ENCODE peak calls at places on chromosomes 4 and X, in ten cellular contexts. One of them, this sample, is unnamed. For H3K36me3, the result is how much of the 10 kb centered on the place peaks cover.

GRCh38 chr4:8772499-8773123 is 99.0 kb downstream of the HMX1 start:
- DNase-seq in ovary: no peak
- DNase-seq in CD8-positive, alpha-beta T cell: no peak
- DNase-seq in adipocyte: no peak
- DNase-seq in testis: no peak
- DNase-seq in psoas muscle: peak
- DNase-seq in cardiac muscle cell: no peak
- DNase-seq in SJSA1: no peak
- DNase-seq in CD8-positive, alpha-beta memory T cell: no peak
- DNase-seq in GM23248: no peak
- DNase-seq in this sample: peak

GRCh38 chrX:49230500-49231232 is 2.5 kb downstream of the CACNA1F start:
- DNase-seq in GM23248: peak
- DNase-seq in testis: peak
- DNase-seq in adipocyte: no peak
- DNase-seq in SJSA1: no peak
- DNase-seq in CD8-positive, alpha-beta memory T cell: peak
- DNase-seq in CD8-positive, alpha-beta T cell: peak
- DNase-seq in cardiac muscle cell: no peak
- DNase-seq in ovary: no peak
- DNase-seq in psoas muscle: peak
- DNase-seq in this sample: peak

GRCh38 chr4:7546809-7547367 is 112.2 kb upstream of the PSAPL1 start:
- DNase-seq in cardiac muscle cell: peak
- DNase-seq in CD8-positive, alpha-beta memory T cell: no peak
- DNase-seq in psoas muscle: no peak
- DNase-seq in CD8-positive, alpha-beta T cell: no peak
- DNase-seq in SJSA1: no peak
- DNase-seq in GM23248: peak
- DNase-seq in adipocyte: peak
- DNase-seq in ovary: no peak
- DNase-seq in testis: peak
- DNase-seq in this sample: no peak

GRCh38 chrX:154526901-154527675 is 11.1 kb upstream of the FAM3A start:
- DNase-seq in CD8-positive, alpha-beta T cell: peak
- DNase-seq in CD8-positive, alpha-beta memory T cell: peak
- DNase-seq in ovary: peak
- DNase-seq in cardiac muscle cell: peak
- DNase-seq in SJSA1: peak
- DNase-seq in testis: peak
- DNase-seq in adipocyte: peak
- DNase-seq in GM23248: peak
- DNase-seq in psoas muscle: peak
- DNase-seq in this sample: peak

GRCh38 chr4:86706923-86707597 is 112.9 kb downstream of the PTPN13 start:
- DNase-seq in cardiac muscle cell: peak
- DNase-seq in ovary: no peak
- DNase-seq in adipocyte: peak
- DNase-seq in testis: peak
- DNase-seq in CD8-positive, alpha-beta T cell: no peak
- DNase-seq in psoas muscle: no peak
- DNase-seq in CD8-positive, alpha-beta memory T cell: no peak
- DNase-seq in SJSA1: no peak
- DNase-seq in GM23248: peak
- DNase-seq in this sample: no peak

GRCh38 chr4:145937990-145938611 is 522 bp downstream of the ZNF827 start:
- DNase-seq in GM23248: peak
- DNase-seq in CD8-positive, alpha-beta T cell: peak
- DNase-seq in CD8-positive, alpha-beta memory T cell: peak
- DNase-seq in testis: peak
- DNase-seq in adipocyte: peak
- DNase-seq in cardiac muscle cell: peak
- DNase-seq in SJSA1: no peak
- DNase-seq in psoas muscle: no peak
- DNase-seq in ovary: peak
- DNase-seq in this sample: peak

GRCh38 chr4:10131202-10131601 is 14.6 kb upstream of the WDR1 start:
- DNase-seq in CD8-positive, alpha-beta T cell: no peak
- DNase-seq in adipocyte: no peak
- DNase-seq in SJSA1: no peak
- DNase-seq in GM23248: no peak
- DNase-seq in cardiac muscle cell: no peak
- DNase-seq in ovary: no peak
- DNase-seq in testis: no peak
- DNase-seq in psoas muscle: no peak
- DNase-seq in CD8-positive, alpha-beta memory T cell: no peak
- DNase-seq in this sample: no peak

GRCh38 chrX:33784548-33784947 is 347.6 kb downstream of the FAM47A start:
- DNase-seq in cardiac muscle cell: no peak
- DNase-seq in ovary: no peak
- DNase-seq in SJSA1: no peak
- DNase-seq in GM23248: no peak
- DNase-seq in CD8-positive, alpha-beta memory T cell: no peak
- DNase-seq in adipocyte: no peak
- DNase-seq in psoas muscle: no peak
- DNase-seq in CD8-positive, alpha-beta T cell: no peak
- DNase-seq in testis: no peak
- DNase-seq in this sample: no peak

GRCh38 chr4:147828361-147828760 is 96.5 kb downstream of the ARHGAP10 start:
- DNase-seq in GM23248: peak
- DNase-seq in ovary: no peak
- DNase-seq in adipocyte: peak
- DNase-seq in CD8-positive, alpha-beta memory T cell: no peak
- DNase-seq in SJSA1: no peak
- DNase-seq in CD8-positive, alpha-beta T cell: no peak
- DNase-seq in cardiac muscle cell: peak
- DNase-seq in psoas muscle: no peak
- DNase-seq in testis: no peak
- DNase-seq in this sample: no peak

GRCh38 chr4:37719021-37719420 is 32.8 kb upstream of the RELL1 start:
- DNase-seq in cardiac muscle cell: no peak
- DNase-seq in adipocyte: no peak
- DNase-seq in GM23248: peak
- DNase-seq in psoas muscle: no peak
- DNase-seq in CD8-positive, alpha-beta memory T cell: no peak
- DNase-seq in ovary: no peak
- DNase-seq in testis: no peak
- DNase-seq in CD8-positive, alpha-beta T cell: no peak
- DNase-seq in SJSA1: no peak
- DNase-seq in this sample: no peak

GRCh38 chrX:47662144-47662657 is 3.2 kb upstream of the UXT start:
- DNase-seq in SJSA1: peak
- DNase-seq in GM23248: peak
- DNase-seq in ovary: no peak
- DNase-seq in psoas muscle: no peak
- DNase-seq in testis: no peak
- DNase-seq in cardiac muscle cell: peak
- DNase-seq in CD8-positive, alpha-beta memory T cell: no peak
- DNase-seq in CD8-positive, alpha-beta T cell: no peak
- DNase-seq in adipocyte: peak
- DNase-seq in this sample: no peak

GRCh38 chr4:40937140-40937725 is 187.5 kb downstream of the NSUN7 start:
- DNase-seq in CD8-positive, alpha-beta memory T cell: no peak
- DNase-seq in testis: no peak
- DNase-seq in SJSA1: no peak
- DNase-seq in ovary: no peak
- DNase-seq in cardiac muscle cell: no peak
- DNase-seq in adipocyte: no peak
- DNase-seq in psoas muscle: no peak
- DNase-seq in GM23248: no peak
- DNase-seq in CD8-positive, alpha-beta T cell: no peak
- DNase-seq in this sample: no peak

GRCh38 chr4:81084029-81084428 is 53.5 kb downstream of the BMP3 start:
- DNase-seq in CD8-positive, alpha-beta T cell: no peak
- DNase-seq in cardiac muscle cell: peak
- DNase-seq in CD8-positive, alpha-beta memory T cell: no peak
- DNase-seq in adipocyte: peak
- DNase-seq in SJSA1: no peak
- DNase-seq in GM23248: peak
- DNase-seq in testis: no peak
- DNase-seq in ovary: no peak
- DNase-seq in psoas muscle: no peak
- DNase-seq in this sample: no peak

GRCh38 chr4:107709916-107710315 is 10.1 kb downstream of the PAPSS1 start:
- DNase-seq in cardiac muscle cell: peak
- DNase-seq in CD8-positive, alpha-beta T cell: no peak
- DNase-seq in ovary: no peak
- DNase-seq in testis: no peak
- DNase-seq in CD8-positive, alpha-beta memory T cell: no peak
- DNase-seq in GM23248: peak
- DNase-seq in adipocyte: no peak
- DNase-seq in SJSA1: no peak
- DNase-seq in psoas muscle: no peak
- DNase-seq in this sample: no peak

GRCh38 chr4:184728858-184729257 is 5.0 kb downstream of the CENPU start:
- DNase-seq in adipocyte: no peak
- DNase-seq in GM23248: no peak
- DNase-seq in CD8-positive, alpha-beta T cell: no peak
- DNase-seq in CD8-positive, alpha-beta memory T cell: no peak
- DNase-seq in testis: no peak
- DNase-seq in SJSA1: no peak
- DNase-seq in psoas muscle: no peak
- DNase-seq in cardiac muscle cell: peak
- DNase-seq in ovary: no peak
- DNase-seq in this sample: no peak
- H3K36me3 ChIP-seq in adipocyte: under half
- H3K36me3 ChIP-seq in GM23248: under half
- H3K36me3 ChIP-seq in CD8-positive, alpha-beta T cell: under half
- H3K36me3 ChIP-seq in CD8-positive, alpha-beta memory T cell: under half
- H3K36me3 ChIP-seq in testis: under half
- H3K36me3 ChIP-seq in SJSA1: half or more
- H3K36me3 ChIP-seq in psoas muscle: under half
- H3K36me3 ChIP-seq in cardiac muscle cell: under half
- H3K36me3 ChIP-seq in ovary: under half
- H3K36me3 ChIP-seq in this sample: under half

DNA sequence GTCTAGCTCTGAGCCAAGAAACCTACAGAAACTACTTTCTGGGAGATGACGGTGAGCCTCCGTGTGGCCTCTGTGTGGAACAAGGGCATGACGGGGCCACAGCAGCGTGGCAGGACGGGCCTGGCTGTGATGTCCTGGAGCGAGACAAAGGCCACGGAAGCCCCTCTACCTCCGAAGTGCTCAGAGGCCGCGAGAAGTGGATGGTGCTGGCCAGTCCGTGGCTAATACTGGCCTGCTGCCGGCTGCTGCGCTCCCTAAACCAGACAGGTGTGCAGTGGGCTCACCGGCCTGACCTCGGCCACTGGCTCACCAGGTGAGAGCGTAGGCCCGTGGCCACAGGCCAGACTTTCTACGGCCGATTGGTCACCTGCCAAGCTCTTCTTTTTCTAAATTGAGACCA is 24.6 kb downstream of the PIGG start:
- DNase-seq in CD8-positive, alpha-beta T cell: no peak
- DNase-seq in cardiac muscle cell: no peak
- DNase-seq in CD8-positive, alpha-beta memory T cell: no peak
- DNase-seq in SJSA1: no peak
- DNase-seq in adipocyte: no peak
- DNase-seq in GM23248: no peak
- DNase-seq in psoas muscle: no peak
- DNase-seq in testis: no peak
- DNase-seq in ovary: no peak
- DNase-seq in this sample: no peak
- H3K36me3 ChIP-seq in CD8-positive, alpha-beta T cell: under half
- H3K36me3 ChIP-seq in cardiac muscle cell: under half
- H3K36me3 ChIP-seq in CD8-positive, alpha-beta memory T cell: under half
- H3K36me3 ChIP-seq in SJSA1: under half
- H3K36me3 ChIP-seq in adipocyte: half or more
- H3K36me3 ChIP-seq in GM23248: under half
- H3K36me3 ChIP-seq in psoas muscle: under half
- H3K36me3 ChIP-seq in testis: under half
- H3K36me3 ChIP-seq in ovary: under half
- H3K36me3 ChIP-seq in this sample: under half

DNA sequence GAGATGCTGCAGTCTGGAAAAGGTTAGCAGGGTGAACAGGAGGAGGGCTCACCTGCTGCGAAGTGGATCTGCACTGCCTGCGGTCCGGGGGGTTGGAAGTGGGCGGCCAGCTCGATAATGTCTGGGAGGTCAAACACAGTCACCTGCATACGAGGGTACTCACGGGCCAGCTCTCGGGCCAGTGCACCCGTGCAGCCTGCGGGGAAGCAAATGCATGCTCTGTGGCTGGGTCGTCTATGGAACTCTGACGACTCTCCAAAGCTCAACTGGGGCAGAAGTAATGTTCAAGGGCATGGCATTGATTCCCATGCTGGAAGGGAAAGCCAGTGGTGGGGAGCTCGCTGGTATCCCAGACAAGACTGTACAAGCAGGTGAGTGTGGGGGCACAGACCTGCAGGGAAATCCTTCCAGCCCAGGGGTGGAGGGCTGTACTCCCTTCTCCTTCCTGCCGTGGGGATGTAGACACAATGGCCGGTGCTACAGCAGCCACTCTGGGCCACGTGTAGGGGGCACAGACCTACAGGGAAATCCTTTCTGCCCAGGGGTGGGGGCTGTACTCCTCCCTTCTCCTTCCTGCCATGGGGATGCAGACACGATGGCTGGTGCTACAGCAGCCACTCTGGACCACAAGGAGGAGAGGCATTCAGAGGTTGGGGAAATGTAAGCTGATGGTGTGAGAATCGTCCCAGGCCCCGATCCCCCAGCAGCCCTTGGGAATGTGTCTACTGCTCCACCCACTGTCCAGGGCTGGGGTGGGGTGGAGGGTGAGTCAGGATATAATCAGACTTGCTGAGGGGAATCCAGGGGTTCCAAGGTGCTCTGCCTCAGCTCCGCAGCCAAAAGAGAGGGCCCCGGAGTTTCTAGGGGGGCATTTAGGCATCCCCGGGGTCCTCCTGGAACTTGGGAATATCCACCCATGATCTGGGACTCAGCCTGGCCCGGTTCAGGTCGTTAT is 26.3 kb upstream of the SLC25A6 start:
- DNase-seq in psoas muscle: no peak
- DNase-seq in CD8-positive, alpha-beta T cell: no peak
- DNase-seq in adipocyte: no peak
- DNase-seq in CD8-positive, alpha-beta memory T cell: no peak
- DNase-seq in GM23248: no peak
- DNase-seq in cardiac muscle cell: no peak
- DNase-seq in SJSA1: no peak
- DNase-seq in testis: no peak
- DNase-seq in ovary: peak
- DNase-seq in this sample: peak
- H3K36me3 ChIP-seq in psoas muscle: under half
- H3K36me3 ChIP-seq in CD8-positive, alpha-beta T cell: under half
- H3K36me3 ChIP-seq in adipocyte: half or more
- H3K36me3 ChIP-seq in CD8-positive, alpha-beta memory T cell: under half
- H3K36me3 ChIP-seq in GM23248: under half
- H3K36me3 ChIP-seq in cardiac muscle cell: under half
- H3K36me3 ChIP-seq in SJSA1: half or more
- H3K36me3 ChIP-seq in testis: under half
- H3K36me3 ChIP-seq in ovary: under half
- H3K36me3 ChIP-seq in this sample: under half

DNA sequence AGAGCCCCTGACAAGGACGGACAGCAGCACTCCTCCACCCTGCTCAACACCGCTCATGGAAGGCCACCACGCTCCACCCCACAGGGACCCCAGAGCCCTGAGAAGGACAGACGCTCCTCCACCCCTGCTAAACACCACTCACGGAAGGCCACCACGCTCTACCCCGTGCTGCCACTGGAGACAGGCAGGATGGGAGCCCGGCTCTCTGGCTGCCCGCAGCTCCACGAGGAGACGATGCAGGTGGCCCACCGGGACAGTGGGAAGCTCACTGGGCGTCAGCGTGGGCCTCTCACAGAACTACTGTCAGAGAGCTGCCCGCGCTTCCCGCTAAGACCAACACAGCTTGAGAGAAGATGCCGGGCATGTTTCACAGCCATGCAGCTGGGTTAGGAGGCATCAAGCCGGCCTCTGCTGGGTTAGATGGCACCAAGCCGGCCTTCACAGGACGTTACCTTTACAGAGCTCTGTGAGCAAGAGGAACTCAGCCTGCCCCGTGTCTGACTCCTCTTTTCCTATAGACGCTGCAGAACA is 20.8 kb downstream of the GAK start:
- DNase-seq in psoas muscle: peak
- DNase-seq in SJSA1: no peak
- DNase-seq in GM23248: no peak
- DNase-seq in cardiac muscle cell: no peak
- DNase-seq in CD8-positive, alpha-beta T cell: no peak
- DNase-seq in adipocyte: no peak
- DNase-seq in testis: no peak
- DNase-seq in ovary: peak
- DNase-seq in CD8-positive, alpha-beta memory T cell: no peak
- DNase-seq in this sample: no peak
- H3K36me3 ChIP-seq in psoas muscle: under half
- H3K36me3 ChIP-seq in SJSA1: under half
- H3K36me3 ChIP-seq in GM23248: under half
- H3K36me3 ChIP-seq in cardiac muscle cell: under half
- H3K36me3 ChIP-seq in CD8-positive, alpha-beta T cell: under half
- H3K36me3 ChIP-seq in adipocyte: under half
- H3K36me3 ChIP-seq in testis: under half
- H3K36me3 ChIP-seq in ovary: under half
- H3K36me3 ChIP-seq in CD8-positive, alpha-beta memory T cell: under half
- H3K36me3 ChIP-seq in this sample: under half